ENCODE peak calls at places on chromosomes 1 and 21, in seven cellular contexts. One of them, this sample, is unnamed.

GRCh38 chr1:183610053-183610452 is 19.8 kb upstream of the NCF2 start:
- DNase-seq in AG10803: peak; percentile 55
- DNase-seq in HFFc6: peak; percentile 27
- DNase-seq in Calu3: peak; percentile 16
- DNase-seq in GM12865: no peak
- DNase-seq in body of pancreas: no peak
- DNase-seq in CD8-positive, alpha-beta T cell: no peak
- DNase-seq in this sample: no peak

GRCh38 chr1:202162049-202162417 is 1.6 kb upstream of the PTPN7 start:
- DNase-seq in AG10803: no peak
- DNase-seq in HFFc6: no peak
- DNase-seq in Calu3: no peak
- DNase-seq in GM12865: peak; percentile 69
- DNase-seq in body of pancreas: no peak
- DNase-seq in CD8-positive, alpha-beta T cell: no peak
- DNase-seq in this sample: no peak

GRCh38 chr21:46126321-46127238 is 28.7 kb downstream of the COL6A2 start:
- DNase-seq in AG10803: no peak
- DNase-seq in HFFc6: no peak
- DNase-seq in Calu3: no peak
- DNase-seq in GM12865: no peak
- DNase-seq in body of pancreas: peak; percentile 6
- DNase-seq in CD8-positive, alpha-beta T cell: no peak
- DNase-seq in this sample: peak; percentile 10

GRCh38 chr1:29525941-29526340 is 289.6 kb downstream of the PTPRU start:
- DNase-seq in AG10803: no peak
- DNase-seq in HFFc6: no peak
- DNase-seq in Calu3: no peak
- DNase-seq in GM12865: no peak
- DNase-seq in body of pancreas: no peak
- DNase-seq in CD8-positive, alpha-beta T cell: no peak
- DNase-seq in this sample: no peak

GRCh38 chr1:59617418-59617817 is 197.3 kb upstream of the HOOK1 start:
- DNase-seq in AG10803: no peak
- DNase-seq in HFFc6: no peak
- DNase-seq in Calu3: no peak
- DNase-seq in GM12865: no peak
- DNase-seq in body of pancreas: no peak
- DNase-seq in CD8-positive, alpha-beta T cell: no peak
- DNase-seq in this sample: no peak

GRCh38 chr1:228306275-228307217 is 98.7 kb downstream of the OBSCN start:
- DNase-seq in AG10803: no peak
- DNase-seq in HFFc6: no peak
- DNase-seq in Calu3: no peak
- DNase-seq in GM12865: no peak
- DNase-seq in body of pancreas: peak; percentile 5
- DNase-seq in CD8-positive, alpha-beta T cell: no peak
- DNase-seq in this sample: no peak

GRCh38 chr1:63010898-63011660 is 227.1 kb downstream of the ATG4C start:
- DNase-seq in AG10803: no peak
- DNase-seq in HFFc6: no peak
- DNase-seq in Calu3: no peak
- DNase-seq in GM12865: no peak
- DNase-seq in body of pancreas: no peak
- DNase-seq in CD8-positive, alpha-beta T cell: no peak
- DNase-seq in this sample: no peak

GRCh38 chr1:151131832-151132675 is 14.4 kb downstream of the SEMA6C start:
- DNase-seq in AG10803: no peak
- DNase-seq in HFFc6: no peak
- DNase-seq in Calu3: peak; percentile 24
- DNase-seq in GM12865: no peak
- DNase-seq in body of pancreas: no peak
- DNase-seq in CD8-positive, alpha-beta T cell: no peak
- DNase-seq in this sample: no peak

GRCh38 chr1:202624088-202624780 is 86.0 kb downstream of the SYT2 start:
- DNase-seq in AG10803: no peak
- DNase-seq in HFFc6: no peak
- DNase-seq in Calu3: no peak
- DNase-seq in GM12865: no peak
- DNase-seq in body of pancreas: no peak
- DNase-seq in CD8-positive, alpha-beta T cell: no peak
- DNase-seq in this sample: no peak

GRCh38 chr21:39542736-39543135 is 70.0 kb upstream of the B3GALT5 start:
- DNase-seq in AG10803: no peak
- DNase-seq in HFFc6: no peak
- DNase-seq in Calu3: no peak
- DNase-seq in GM12865: no peak
- DNase-seq in body of pancreas: no peak
- DNase-seq in CD8-positive, alpha-beta T cell: no peak
- DNase-seq in this sample: no peak

DNA sequence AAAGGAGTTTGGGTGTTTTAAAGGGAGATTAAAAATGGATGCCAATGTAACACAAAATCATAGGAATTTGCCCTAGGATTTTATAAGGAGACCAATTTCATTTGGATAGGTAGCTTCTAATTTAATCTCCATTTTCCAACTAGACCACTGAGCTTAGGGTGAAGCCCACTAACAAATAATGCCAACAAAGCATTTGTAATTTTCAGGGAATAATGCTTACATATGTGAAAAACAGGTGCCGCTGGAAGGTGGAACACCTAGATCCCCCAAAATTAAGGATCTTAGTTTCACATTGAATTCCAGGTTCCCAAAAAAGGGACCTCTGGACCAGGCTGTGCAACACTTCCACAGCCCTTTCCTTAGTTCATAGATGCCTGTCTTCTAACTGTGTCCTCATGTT is 66.2 kb upstream of the B3GALT5 start:
- DNase-seq in AG10803: no peak
- DNase-seq in HFFc6: no peak
- DNase-seq in Calu3: no peak
- DNase-seq in GM12865: no peak
- DNase-seq in body of pancreas: no peak
- DNase-seq in CD8-positive, alpha-beta T cell: no peak
- DNase-seq in this sample: no peak
- TF ChIP-seq CTCF in AG10803: no peak
- TF ChIP-seq CTCF in HFFc6: no peak
- TF ChIP-seq CTCF in Calu3: no peak
- TF ChIP-seq CTCF in GM12865: no peak
- TF ChIP-seq CTCF in body of pancreas: no peak
- TF ChIP-seq CTCF in CD8-positive, alpha-beta T cell: no peak
- TF ChIP-seq CTCF in this sample: no peak

DNA sequence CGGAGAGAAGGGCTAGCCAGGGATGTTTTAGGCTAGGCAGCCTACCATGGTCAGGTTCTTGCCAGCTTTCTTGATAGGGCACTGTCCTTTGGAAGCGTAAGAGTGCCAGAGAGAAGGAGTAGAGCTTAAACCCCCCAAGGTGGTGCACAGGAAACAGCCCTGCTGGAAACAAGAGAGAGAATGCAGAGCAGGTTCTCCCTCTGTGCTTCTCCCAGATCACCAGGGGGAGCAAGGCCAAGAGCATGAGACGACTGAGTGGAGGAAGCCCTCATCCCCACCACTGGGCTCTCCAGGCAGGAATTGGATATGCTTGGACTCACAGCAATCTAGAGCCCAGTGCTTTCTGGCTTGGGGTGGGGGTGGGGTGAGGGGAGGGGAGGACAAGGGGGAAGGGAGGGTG is 49.8 kb downstream of the ATP2B4 start:
- DNase-seq in AG10803: no peak
- DNase-seq in HFFc6: no peak
- DNase-seq in Calu3: no peak
- DNase-seq in GM12865: no peak
- DNase-seq in body of pancreas: no peak
- DNase-seq in CD8-positive, alpha-beta T cell: no peak
- DNase-seq in this sample: no peak
- TF ChIP-seq CTCF in AG10803: no peak
- TF ChIP-seq CTCF in HFFc6: no peak
- TF ChIP-seq CTCF in Calu3: no peak
- TF ChIP-seq CTCF in GM12865: no peak
- TF ChIP-seq CTCF in body of pancreas: no peak
- TF ChIP-seq CTCF in CD8-positive, alpha-beta T cell: no peak
- TF ChIP-seq CTCF in this sample: no peak

GRCh38 chr1:116532698-116533424 is 38.0 kb downstream of the CD58 start:
- DNase-seq in AG10803: no peak
- DNase-seq in HFFc6: no peak
- DNase-seq in Calu3: no peak
- DNase-seq in GM12865: no peak
- DNase-seq in body of pancreas: no peak
- DNase-seq in CD8-positive, alpha-beta T cell: no peak
- DNase-seq in this sample: no peak

GRCh38 chr1:116529681-116530080 is 41.1 kb downstream of the CD58 start:
- DNase-seq in AG10803: no peak
- DNase-seq in HFFc6: no peak
- DNase-seq in Calu3: no peak
- DNase-seq in GM12865: no peak
- DNase-seq in body of pancreas: no peak
- DNase-seq in CD8-positive, alpha-beta T cell: no peak
- DNase-seq in this sample: no peak

GRCh38 chr1:116533425-116533820 is 37.4 kb downstream of the CD58 start:
- DNase-seq in AG10803: no peak
- DNase-seq in HFFc6: no peak
- DNase-seq in Calu3: no peak
- DNase-seq in GM12865: no peak
- DNase-seq in body of pancreas: no peak
- DNase-seq in CD8-positive, alpha-beta T cell: no peak
- DNase-seq in this sample: no peak

GRCh38 chr1:116534014-116534739 is 36.6 kb downstream of the CD58 start:
- DNase-seq in AG10803: no peak
- DNase-seq in HFFc6: no peak
- DNase-seq in Calu3: no peak
- DNase-seq in GM12865: no peak
- DNase-seq in body of pancreas: no peak
- DNase-seq in CD8-positive, alpha-beta T cell: no peak
- DNase-seq in this sample: no peak

DNA sequence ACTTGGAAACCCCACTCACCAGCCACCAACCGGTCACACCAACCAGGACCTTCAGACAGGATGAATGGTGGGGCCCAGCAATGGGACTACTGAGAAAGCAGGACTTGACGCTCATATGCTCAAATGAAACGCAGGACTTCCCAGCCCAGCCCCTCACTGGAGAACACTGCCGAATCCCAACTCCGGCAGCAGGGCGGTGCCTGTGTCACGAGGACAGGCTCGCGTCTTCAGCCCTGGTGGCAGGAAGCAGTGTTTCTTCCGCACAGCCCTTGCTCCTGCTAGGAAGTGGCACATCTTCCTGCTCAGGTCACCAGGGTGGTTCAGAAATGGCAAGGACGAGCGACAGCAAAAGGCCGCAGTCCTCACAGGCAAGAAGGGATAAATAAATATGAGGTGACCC is 38.9 kb downstream of the CD58 start:
- DNase-seq in AG10803: no peak
- DNase-seq in HFFc6: no peak
- DNase-seq in Calu3: no peak
- DNase-seq in GM12865: no peak
- DNase-seq in body of pancreas: no peak
- DNase-seq in CD8-positive, alpha-beta T cell: no peak
- DNase-seq in this sample: no peak
- TF ChIP-seq CTCF in AG10803: no peak
- TF ChIP-seq CTCF in HFFc6: no peak
- TF ChIP-seq CTCF in Calu3: no peak
- TF ChIP-seq CTCF in GM12865: no peak
- TF ChIP-seq CTCF in body of pancreas: no peak
- TF ChIP-seq CTCF in CD8-positive, alpha-beta T cell: no peak
- TF ChIP-seq CTCF in this sample: no peak

GRCh38 chr1:119374208-119374877 is 5.8 kb downstream of the HAO2 start:
- DNase-seq in AG10803: no peak
- DNase-seq in HFFc6: no peak
- DNase-seq in Calu3: no peak
- DNase-seq in GM12865: peak; percentile 32
- DNase-seq in body of pancreas: no peak
- DNase-seq in CD8-positive, alpha-beta T cell: no peak
- DNase-seq in this sample: no peak

GRCh38 chr1:119371800-119372199 is 3.2 kb downstream of the HAO2 start:
- DNase-seq in AG10803: no peak
- DNase-seq in HFFc6: no peak
- DNase-seq in Calu3: no peak
- DNase-seq in GM12865: no peak
- DNase-seq in body of pancreas: no peak
- DNase-seq in CD8-positive, alpha-beta T cell: no peak
- DNase-seq in this sample: no peak

GRCh38 chr1:119373465-119373864 is 4.9 kb downstream of the HAO2 start:
- DNase-seq in AG10803: no peak
- DNase-seq in HFFc6: peak; percentile 52
- DNase-seq in Calu3: no peak
- DNase-seq in GM12865: peak; percentile 37
- DNase-seq in body of pancreas: no peak
- DNase-seq in CD8-positive, alpha-beta T cell: no peak
- DNase-seq in this sample: no peak

GRCh38 chr1:119370748-119371147 is 2.2 kb downstream of the HAO2 start:
- DNase-seq in AG10803: no peak
- DNase-seq in HFFc6: no peak
- DNase-seq in Calu3: no peak
- DNase-seq in GM12865: no peak
- DNase-seq in body of pancreas: no peak
- DNase-seq in CD8-positive, alpha-beta T cell: no peak
- DNase-seq in this sample: no peak

DNA sequence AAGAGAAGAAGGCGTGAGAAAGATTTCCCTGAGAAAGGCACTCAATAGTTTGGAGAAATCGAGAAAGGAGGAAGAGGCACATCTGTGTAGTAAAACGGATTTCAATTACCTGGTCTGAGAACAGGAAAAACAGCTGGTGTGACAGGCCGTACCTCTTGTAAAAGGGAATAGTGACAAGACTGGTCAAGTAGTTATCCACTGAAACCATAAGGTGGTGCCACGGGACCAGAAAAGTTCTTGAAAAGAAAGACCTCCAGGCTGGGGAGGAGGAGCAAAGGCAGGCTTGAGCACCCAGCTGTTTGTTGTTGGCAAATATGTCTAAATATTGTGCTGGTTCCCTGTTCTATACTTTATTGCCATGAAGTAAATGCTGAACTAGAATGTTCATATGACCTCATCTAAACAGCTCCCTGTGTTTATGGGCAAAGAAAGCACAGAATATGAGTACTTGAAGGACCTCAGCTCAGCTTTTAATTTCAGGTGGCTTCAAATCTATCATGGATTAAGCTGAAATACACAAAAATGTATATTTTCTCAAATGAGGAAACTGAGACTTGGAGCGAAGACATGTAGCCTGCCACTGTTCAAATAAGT is 4.0 kb downstream of the HAO2 start:
- DNase-seq in AG10803: peak; percentile 39
- DNase-seq in HFFc6: peak; percentile 35
- DNase-seq in Calu3: peak; percentile 30
- DNase-seq in GM12865: peak; percentile 78
- DNase-seq in body of pancreas: no peak
- DNase-seq in CD8-positive, alpha-beta T cell: no peak
- DNase-seq in this sample: no peak
- TF ChIP-seq CTCF in AG10803: peak; percentile 34
- TF ChIP-seq CTCF in HFFc6: peak; percentile 42
- TF ChIP-seq CTCF in Calu3: no peak
- TF ChIP-seq CTCF in GM12865: peak; percentile 31
- TF ChIP-seq CTCF in body of pancreas: peak; percentile 5
- TF ChIP-seq CTCF in CD8-positive, alpha-beta T cell: no peak
- TF ChIP-seq CTCF in this sample: no peak